ENCODE peak calls at places on chromosomes 13 and 19, in six cellular contexts. G, M, Y, W, N and U are unnamed samples.

GRCh38 chr13:19818223-19818842 is 35.6 kb upstream of the PSPC1 start:
- DNase-seq in G (peak), M (peak), Y (peak), W (no peak), N (peak), U (no peak)

GRCh38 chr13:51643114-51643881 is 59.0 kb downstream of the WDFY2 start:
- DNase-seq in G (no peak), M (peak), Y (no peak), W (peak), N (no peak), U (peak)

GRCh38 chr13:91031508-91031907 is 316.0 kb upstream of the MIR17HG start:
- DNase-seq in G (no peak), M (no peak), Y (no peak), W (no peak), N (no peak), U (no peak)

GRCh38 chr19:5078666-5079409 is 109.9 kb downstream of the KDM4B start:
- DNase-seq in G (peak), M (no peak), Y (peak), W (no peak), N (no peak), U (no peak)

GRCh38 chr13:61900033-61900432 is 484.4 kb upstream of the PCDH20 start:
- DNase-seq in G (no peak), M (no peak), Y (no peak), W (no peak), N (no peak), U (no peak)

GRCh38 chr13:85798999-85799646 is at the start of gene SLITRK6:
- DNase-seq in G (no peak), M (peak), Y (no peak), W (peak), N (no peak), U (peak)

GRCh38 chr19:55590621-55591020 is 8.7 kb downstream of the FIZ1 start:
- DNase-seq in G (no peak), M (no peak), Y (no peak), W (no peak), N (no peak), U (no peak)

GRCh38 chr13:21800847-21801616 is 130.2 kb downstream of the FGF9 start:
- DNase-seq in G (no peak), M (no peak), Y (no peak), W (no peak), N (no peak), U (no peak)

GRCh38 chr13:103002279-103002678 is 63.9 kb downstream of the SLC10A2 start:
- DNase-seq in G (no peak), M (no peak), Y (no peak), W (no peak), N (no peak), U (no peak)

GRCh38 chr13:110559429-110559943 is 2.0 kb downstream of the RAB20 start:
- DNase-seq in G (peak), M (no peak), Y (peak), W (no peak), N (no peak), U (no peak)

GRCh38 chr13:67620665-67621064 is 390.5 kb upstream of the PCDH9 start:
- DNase-seq in G (no peak), M (no peak), Y (no peak), W (peak), N (no peak), U (no peak)

GRCh38 chr13:42354246-42355117 is 82.5 kb downstream of the AKAP11 start:
- DNase-seq in G (no peak), M (no peak), Y (peak), W (peak), N (no peak), U (peak)

GRCh38 chr13:41587490-41587889 is 130.1 kb downstream of the RGCC start:
- DNase-seq in G (no peak), M (no peak), Y (no peak), W (no peak), N (no peak), U (no peak)

GRCh38 chr19:5627395-5627904 is 4.6 kb downstream of the SAFB start:
- DNase-seq in G (peak), M (no peak), Y (peak), W (no peak), N (peak), U (no peak)

GRCh38 chr13:73715114-73715909 is 418.9 kb downstream of the KLF12 start:
- DNase-seq in G (no peak), M (no peak), Y (no peak), W (no peak), N (no peak), U (no peak)

GRCh38 chr13:112561478-112561877 is 26.5 kb downstream of the TUBGCP3 start:
- DNase-seq in G (no peak), M (no peak), Y (no peak), W (no peak), N (no peak), U (no peak)

GRCh38 chr19:12833747-12834417 is 497 bp downstream of the RTBDN start:
- DNase-seq in G (no peak), M (no peak), Y (peak), W (no peak), N (no peak), U (no peak)

GRCh38 chr13:50353651-50354415 is 338.6 kb downstream of the KCNRG start:
- DNase-seq in G (no peak), M (no peak), Y (no peak), W (peak), N (no peak), U (no peak)

GRCh38 chr19:47172666-47173455 is 42.2 kb downstream of the SAE1 start:
- DNase-seq in G (no peak), M (no peak), Y (no peak), W (no peak), N (no peak), U (no peak)

GRCh38 chr19:2579678-2580280 is 103.9 kb downstream of the GADD45B start:
- DNase-seq in G (no peak), M (no peak), Y (no peak), W (no peak), N (no peak), U (no peak)
- H3K4me3 ChIP-seq in G (peak), M (peak), Y (no peak), W (peak), N (peak), U (peak)

DNA sequence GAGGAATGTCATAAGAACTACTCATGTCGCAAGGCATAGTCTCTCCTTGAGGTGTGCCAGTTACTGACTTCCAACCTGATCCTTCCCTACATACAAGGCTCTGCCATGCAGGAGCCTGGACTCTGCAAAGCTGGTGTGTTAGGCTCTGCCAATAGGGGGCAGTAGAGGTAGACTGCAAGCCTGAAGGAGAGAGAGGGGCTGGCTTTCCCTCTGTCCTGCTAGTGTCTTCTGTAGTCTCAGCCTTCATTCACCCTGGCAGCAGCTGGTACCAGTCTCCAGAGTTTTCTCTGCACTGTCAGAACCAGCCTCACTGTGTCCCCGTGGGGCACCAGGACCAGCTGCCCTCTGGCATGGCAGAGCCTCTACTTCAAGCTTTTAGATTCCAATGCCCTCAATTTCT is 14.5 kb downstream of the SHISA2 start:
- DNase-seq in G (no peak), M (no peak), Y (peak), W (no peak), N (no peak), U (no peak)
- TF ChIP-seq CTCF in G (peak), M (peak), Y (peak), W (peak), N (peak), U (peak)

GRCh38 chr13:32413284-32413683 is 14.6 kb downstream of the N4BP2L1 start:
- DNase-seq in G (no peak), M (no peak), Y (no peak), W (no peak), N (no peak), U (no peak)

GRCh38 chr13:32409561-32410440 is 18.1 kb downstream of the N4BP2L1 start:
- DNase-seq in G (peak), M (no peak), Y (no peak), W (no peak), N (no peak), U (no peak)

GRCh38 chr13:32407854-32408253 is 20.1 kb downstream of the N4BP2L1 start:
- DNase-seq in G (no peak), M (no peak), Y (no peak), W (no peak), N (no peak), U (no peak)

GRCh38 chr13:32408296-32408998 is 19.5 kb downstream of the N4BP2L1 start:
- DNase-seq in G (no peak), M (no peak), Y (no peak), W (no peak), N (no peak), U (no peak)

DNA sequence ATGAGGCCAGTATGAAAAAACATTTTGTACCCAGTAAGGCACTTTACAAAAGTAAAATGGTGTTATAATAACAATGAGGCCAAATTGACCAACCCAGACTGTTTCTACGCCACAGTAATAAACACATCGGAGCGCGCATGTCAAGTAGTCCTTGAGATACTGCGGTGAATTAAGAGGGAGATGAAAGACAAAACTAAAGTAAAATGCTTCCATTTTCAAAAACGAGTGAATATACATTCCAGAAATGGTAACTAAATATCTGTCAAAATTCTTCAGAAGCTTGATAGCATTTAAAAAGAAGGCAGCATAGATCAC is 19.0 kb downstream of the N4BP2L1 start:
- DNase-seq in G (no peak), M (no peak), Y (no peak), W (no peak), N (no peak), U (no peak)
- H3K4me3 ChIP-seq in G (no peak), M (no peak), Y (no peak), W (no peak), N (no peak), U (no peak)

GRCh38 chr19:42433503-42434260 is 6.5 kb upstream of the LIPE start:
- DNase-seq in G (peak), M (peak), Y (peak), W (no peak), N (peak), U (no peak)
- TF ChIP-seq CTCF in G (peak), M (peak), Y (peak), W (peak), N (peak), U (peak)

GRCh38 chr19:48368942-48369341 is 4.8 kb downstream of the SYNGR4 start:
- DNase-seq in G (no peak), M (no peak), Y (peak), W (no peak), N (no peak), U (no peak)
- H3K4me3 ChIP-seq in G (no peak), M (no peak), Y (no peak), W (no peak), N (no peak), U (no peak)

GRCh38 chr13:80361883-80362327 is 21.0 kb upstream of the SPRY2 start:
- DNase-seq in G (no peak), M (no peak), Y (no peak), W (no peak), N (no peak), U (no peak)
- TF ChIP-seq CTCF in G (no peak), M (no peak), Y (no peak), W (no peak), N (no peak), U (no peak)

DNA sequence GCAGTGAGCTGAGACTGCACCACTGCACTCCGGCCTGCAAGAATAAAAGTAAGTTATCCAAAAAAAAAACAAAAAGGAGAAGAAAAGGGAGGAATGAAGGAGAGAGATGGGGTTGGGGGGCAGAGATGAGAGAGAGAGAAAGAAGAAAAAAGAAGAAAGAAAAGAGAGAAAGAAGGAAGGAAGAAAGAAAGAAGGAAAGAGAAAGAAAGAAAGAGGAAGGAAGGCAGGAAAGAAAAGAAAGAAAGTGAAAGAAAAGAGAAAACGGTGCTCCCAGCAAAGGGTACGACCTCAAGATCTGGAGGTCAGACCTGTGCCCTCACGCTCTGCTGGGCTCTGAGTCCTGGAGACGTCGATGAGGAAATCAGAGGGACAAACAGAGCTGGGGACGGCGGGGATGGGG is 3.7 kb downstream of the A1BG start:
- DNase-seq in G (no peak), M (no peak), Y (no peak), W (no peak), N (no peak), U (no peak)
- H3K4me3 ChIP-seq in G (peak), M (no peak), Y (no peak), W (no peak), N (no peak), U (no peak)

DNA sequence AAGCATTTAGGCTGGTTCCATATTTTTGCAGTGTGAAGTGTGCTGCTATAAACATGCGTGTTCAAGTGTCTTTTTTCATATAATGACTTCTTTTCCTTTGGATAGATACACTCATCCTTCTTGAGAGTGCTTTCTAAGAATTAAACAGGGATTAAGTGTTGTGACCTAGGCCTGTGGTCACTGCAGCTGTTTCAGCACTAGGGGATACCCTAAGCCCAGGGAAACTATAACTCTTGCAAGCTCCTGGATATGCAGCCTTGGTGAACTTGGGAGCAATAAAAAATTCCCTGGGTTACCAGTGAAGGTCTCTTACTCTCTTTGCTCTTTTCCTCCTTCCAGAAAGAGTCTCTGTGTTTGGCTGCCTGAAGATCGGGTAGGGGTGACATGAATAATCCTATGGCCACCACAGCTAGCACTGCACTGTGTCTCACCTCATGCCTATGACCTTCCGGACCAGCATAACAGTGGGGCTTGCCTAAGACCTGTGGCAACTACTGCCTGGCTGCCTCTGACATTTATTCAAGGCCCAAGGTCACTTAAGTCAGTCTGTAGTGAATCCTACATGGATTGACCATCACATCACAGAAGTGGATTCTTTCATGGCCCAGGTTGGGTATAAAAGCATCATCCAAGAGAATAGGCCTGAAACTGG is 799.7 kb downstream of the DACH1 start:
- DNase-seq in G (no peak), M (no peak), Y (no peak), W (no peak), N (no peak), U (no peak)
- TF ChIP-seq CTCF in G (peak), M (no peak), Y (peak), W (no peak), N (peak), U (no peak)

DNA sequence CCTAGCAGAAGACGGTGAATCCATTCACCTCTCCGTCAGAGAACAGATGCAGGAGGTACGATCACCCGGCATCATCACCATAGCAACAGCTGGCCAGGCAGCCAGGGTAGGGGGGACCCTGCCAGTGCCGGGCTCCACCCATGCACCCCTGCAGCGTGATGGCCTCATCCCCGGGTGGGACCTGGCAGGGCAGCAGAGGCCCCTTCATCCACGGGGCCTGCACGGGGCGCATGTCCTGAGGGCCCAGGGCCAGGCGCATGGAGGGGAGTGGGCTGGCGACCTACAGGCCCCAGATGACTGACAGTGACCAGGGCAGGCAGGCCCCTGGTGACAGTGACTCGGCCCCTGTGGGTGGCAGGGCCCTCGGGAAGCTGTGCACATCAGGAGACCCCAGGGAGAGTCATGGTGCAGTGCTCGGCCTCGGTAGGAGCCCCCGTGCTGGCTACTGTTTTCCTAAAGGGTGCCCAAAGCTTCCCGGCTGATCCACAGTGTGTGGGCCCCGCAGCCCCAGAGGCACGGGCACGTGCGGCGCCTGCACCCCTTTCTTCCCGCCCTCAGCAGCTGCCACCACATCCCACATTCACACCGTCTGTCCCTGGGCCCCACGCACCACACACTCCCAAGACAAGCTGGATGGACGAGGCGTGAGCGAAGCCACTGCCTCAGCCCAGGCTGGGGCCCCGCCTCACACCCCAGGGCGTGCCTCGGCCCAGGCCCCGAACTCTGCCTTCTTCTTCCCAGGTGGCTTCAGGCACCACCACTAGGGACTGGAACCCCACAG is 4.8 kb downstream of the RNF126 start:
- DNase-seq in G (no peak), M (no peak), Y (no peak), W (no peak), N (no peak), U (no peak)
- H3K4me3 ChIP-seq in G (no peak), M (no peak), Y (no peak), W (no peak), N (no peak), U (no peak)